ENCODE peak calls at places on chromosomes 3 and 15, in four cellular contexts. H, W, M and D are unnamed samples.
A peak's percentile ranks its signal among the peaks of the same experiment; 100 is the strongest.

GRCh38 chr15:87733005-87733404 is 523.5 kb downstream of the NTRK3 start:
- DNase-seq in H (no peak), W (peak; percentile 19), M (no peak), D (no peak)

GRCh38 chr3:114874447-114874846 is 272.6 kb downstream of the ZBTB20 start:
- DNase-seq in H (no peak), W (no peak), M (no peak), D (no peak)

GRCh38 chr3:98971183-98971681 is 69.7 kb upstream of the DCBLD2 start:
- DNase-seq in W (peak; percentile 36), H (peak; percentile 89), M (no peak), D (no peak)

GRCh38 chr3:179929091-179929529 is 107.6 kb downstream of the PEX5L start:
- DNase-seq in M (no peak), W (peak; percentile 68), H (peak; percentile 3), D (no peak)

GRCh38 chr3:137012097-137012501 is 54.3 kb downstream of the IL20RB start:
- DNase-seq in H (peak; percentile 81), M (no peak), W (peak; percentile 39), D (no peak)

GRCh38 chr3:189836795-189837194 is 205.6 kb downstream of the TP63 start:
- DNase-seq in H (no peak), M (no peak), W (no peak), D (no peak)

GRCh38 chr3:102715030-102715697 is 280.3 kb downstream of the ZPLD1 start:
- DNase-seq in W (no peak), H (no peak), M (no peak), D (no peak)

GRCh38 chr3:188720636-188721035 is 451.1 kb upstream of the TPRG1 start:
- DNase-seq in W (no peak), H (peak; percentile 61), M (no peak), D (peak; percentile 66)

GRCh38 chr15:44101944-44102343 is 93.1 kb downstream of the FRMD5 start:
- DNase-seq in W (peak; percentile 54), H (peak; percentile 73), M (no peak), D (no peak)

GRCh38 chr3:129794319-129795201 is 99.0 kb downstream of the TMCC1 start:
- DNase-seq in H (no peak), M (peak; percentile 88), W (no peak), D (no peak)

GRCh38 chr3:141401584-141402475 is 33.5 kb downstream of the ZBTB38 start:
- DNase-seq in W (peak; percentile 62), H (no peak), M (peak; percentile 85), D (peak; percentile 69)

GRCh38 chr3:170007031-170007663 is 30.6 kb upstream of the GPR160 start:
- DNase-seq in M (no peak), W (peak; percentile 28), H (peak; percentile 53), D (peak; percentile 50)

GRCh38 chr15:90642464-90643300 is 74.5 kb upstream of the BLM start:
- DNase-seq in H (no peak), W (no peak), M (no peak), D (no peak)

GRCh38 chr3:55634345-55634744 is 147.2 kb upstream of the WNT5A start:
- DNase-seq in H (no peak), M (no peak), W (no peak), D (no peak)

GRCh38 chr3:11581237-11582122 is 62.2 kb downstream of the VGLL4 start:
- DNase-seq in H (no peak), M (no peak), W (no peak), D (no peak)

DNA sequence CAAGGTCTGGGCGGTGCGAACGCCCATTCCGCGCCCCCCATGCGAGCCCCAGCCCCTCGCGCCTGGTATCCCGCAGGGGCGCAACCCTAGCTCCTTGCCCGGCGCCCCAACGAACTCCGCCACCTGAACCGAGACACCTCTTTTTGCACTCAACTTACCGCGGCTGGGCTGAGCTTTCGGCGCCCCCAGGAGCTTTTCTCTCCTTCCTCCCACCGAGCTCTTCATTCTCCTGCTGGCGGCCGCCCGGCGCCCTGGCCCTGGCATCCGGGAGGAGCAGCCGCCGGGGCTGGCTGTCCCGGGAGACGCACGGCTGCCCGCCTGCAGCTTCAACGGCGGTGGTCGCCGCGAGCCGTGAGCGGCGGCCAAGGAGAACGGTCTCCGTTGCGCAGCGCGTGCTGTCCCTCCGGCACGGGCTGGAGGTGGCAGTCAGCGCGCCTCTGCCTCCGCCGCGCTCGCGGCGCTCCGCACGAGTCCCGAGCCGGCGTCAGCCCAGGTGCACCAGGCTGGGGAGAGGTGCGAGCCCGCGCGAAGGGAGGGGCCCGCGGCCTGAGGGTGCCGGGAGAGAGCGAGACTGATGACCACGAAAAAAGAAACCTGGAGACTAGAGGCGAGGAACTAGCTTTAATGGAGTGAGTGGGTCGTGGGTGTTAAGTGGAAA is 621.4 kb upstream of the ZNF385D start:
- DNase-seq in W (peak; percentile 9), M (peak; percentile 64), H (no peak), D (peak; percentile 45)
- H3K4me3 ChIP-seq in W (peak overlapping the region; percentile 67), M (peak overlapping the region; percentile 36), H (no peak overlapping the region), D (no peak overlapping the region)

GRCh38 chr3:193744048-193744821 is 151.2 kb downstream of the OPA1 start:
- DNase-seq in M (no peak), H (no peak), W (no peak), D (peak; percentile 44)
- H3K4me3 ChIP-seq in M (no peak overlapping the region), H (no peak overlapping the region), W (no peak overlapping the region), D (peak overlapping the region; percentile 4)

GRCh38 chr15:41495736-41496599 is 2.3 kb downstream of the ITPKA start:
- DNase-seq in W (no peak), H (no peak), M (no peak), D (peak; percentile 86)

GRCh38 chr15:41494922-41495735 is 1.5 kb downstream of the ITPKA start:
- DNase-seq in M (no peak), H (no peak), W (no peak), D (peak; percentile 38)

GRCh38 chr15:41493205-41493901 is at the start of gene ITPKA:
- DNase-seq in W (peak; percentile 87), H (peak; percentile 86), M (peak; percentile 86), D (peak; percentile 82)

GRCh38 chr15:41493902-41494189 is 172 bp downstream of the ITPKA start:
- DNase-seq in W (no peak), H (no peak), M (no peak), D (no peak)

DNA sequence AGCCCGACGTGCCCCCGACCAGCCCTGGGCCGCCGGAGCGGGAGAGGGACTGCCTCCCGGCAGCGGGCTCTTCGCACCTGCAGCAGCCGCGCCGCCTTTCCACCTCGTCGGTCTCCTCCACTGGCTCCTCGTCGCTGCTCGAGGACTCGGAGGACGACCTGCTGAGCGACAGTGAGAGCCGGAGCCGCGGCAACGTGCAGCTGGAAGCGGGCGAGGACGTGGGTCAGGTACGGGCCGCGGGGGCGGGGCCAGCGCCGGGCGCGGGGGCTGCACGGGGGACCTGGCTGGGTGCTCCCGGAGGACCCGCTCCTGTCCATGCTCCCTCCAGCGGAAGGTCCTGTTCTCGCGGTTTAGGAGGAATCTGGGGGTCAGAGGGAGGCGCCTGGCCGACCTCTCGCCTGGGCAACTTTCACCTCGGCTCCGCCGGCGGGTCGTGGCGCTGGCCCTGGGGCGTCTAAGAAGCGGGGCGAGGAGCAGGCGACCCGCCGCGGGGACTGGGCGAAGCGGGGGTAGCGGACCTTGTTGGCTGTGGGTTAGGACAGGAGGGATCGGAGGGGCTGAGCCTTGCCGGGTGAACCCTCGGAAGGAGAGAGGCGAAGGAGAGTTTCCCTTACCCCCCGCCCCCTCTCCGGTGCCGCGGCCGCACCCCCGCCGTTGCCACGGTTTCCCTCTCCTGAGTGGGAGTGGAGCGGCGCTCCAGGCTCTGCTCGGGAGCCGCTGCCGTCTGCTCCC is 682 bp downstream of the ITPKA start:
- DNase-seq in M (peak; percentile 69), H (no peak), W (peak; percentile 42), D (peak; percentile 64)
- H3K4me3 ChIP-seq in M (peak overlapping the region; percentile 48), H (peak overlapping the region; percentile 26), W (peak overlapping the region; percentile 44), D (peak overlapping the region; percentile 35)

GRCh38 chr15:91966181-91966552 is 112.7 kb downstream of the SLCO3A1 start:
- DNase-seq in W (no peak), H (no peak), M (no peak), D (no peak)
- H3K4me3 ChIP-seq in W (no peak overlapping the region), H (no peak overlapping the region), M (no peak overlapping the region), D (no peak overlapping the region)

DNA sequence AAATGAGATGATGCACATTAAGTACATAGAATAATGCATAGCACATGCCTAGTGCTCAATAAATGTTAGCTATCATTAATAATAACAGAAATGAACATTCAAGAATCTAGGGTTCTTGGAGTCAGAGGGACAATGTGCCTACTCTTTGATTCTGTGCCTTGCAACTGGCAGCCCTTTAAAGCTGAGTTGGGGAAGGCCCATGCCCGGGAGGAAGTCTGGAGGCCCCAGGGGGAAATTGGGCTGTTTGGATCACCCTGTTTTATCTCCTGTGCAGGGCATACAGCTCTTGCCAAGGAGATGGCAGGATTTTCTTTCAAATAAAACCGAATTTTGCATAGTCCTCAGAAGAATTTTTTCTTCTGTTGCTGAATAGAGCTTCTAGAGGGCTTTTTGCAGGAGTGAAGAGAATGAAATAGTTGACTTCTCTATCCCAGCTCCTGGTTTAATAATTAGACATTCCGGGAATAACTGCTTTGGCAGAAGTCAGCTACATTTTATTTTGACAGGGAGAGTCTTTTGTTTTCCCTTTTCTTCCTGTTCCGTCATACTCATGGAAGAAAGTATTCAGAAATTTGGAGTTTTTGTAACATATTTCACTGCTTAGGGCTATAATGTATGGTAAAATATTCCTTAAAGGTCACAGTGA is 18.0 kb upstream of the KCNAB1 start:
- DNase-seq in H (no peak), M (no peak), W (no peak), D (no peak)
- H3K4me3 ChIP-seq in H (no peak overlapping the region), M (no peak overlapping the region), W (no peak overlapping the region), D (no peak overlapping the region)

DNA sequence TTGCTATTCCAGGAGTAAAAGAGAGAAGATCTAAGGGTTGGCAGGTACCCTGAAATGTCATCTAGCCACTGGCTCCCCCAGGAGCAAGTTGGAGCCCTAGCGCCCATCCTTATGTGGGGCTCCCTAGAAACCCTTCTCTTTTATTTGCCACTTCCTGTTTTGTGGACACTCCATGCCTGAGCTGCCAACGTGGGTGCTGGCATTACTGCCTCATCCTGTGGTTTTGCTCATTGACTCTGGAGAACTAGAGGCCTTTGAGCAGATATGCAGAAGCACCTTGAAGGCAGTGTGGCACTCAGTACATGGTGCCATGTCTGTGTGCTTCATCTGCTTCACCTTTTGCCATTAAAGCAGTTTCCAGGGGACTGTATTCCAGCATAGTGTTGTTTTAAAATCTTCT is 8.1 kb downstream of the EDEM1 start:
- DNase-seq in M (peak; percentile 71), H (no peak), W (no peak), D (no peak)
- H3K4me3 ChIP-seq in M (no peak overlapping the region), H (no peak overlapping the region), W (no peak overlapping the region), D (no peak overlapping the region)

GRCh38 chr3:196274585-196274984 is 12.9 kb downstream of the PCYT1A start:
- DNase-seq in M (no peak), W (no peak), H (no peak), D (no peak)

GRCh38 chr3:196273655-196274054 is 13.9 kb downstream of the PCYT1A start:
- DNase-seq in W (no peak), M (no peak), H (no peak), D (no peak)

GRCh38 chr3:196272826-196273225 is 14.7 kb downstream of the PCYT1A start:
- DNase-seq in W (no peak), H (no peak), M (no peak), D (no peak)

GRCh38 chr3:196270499-196270898 is 17.0 kb downstream of the PCYT1A start:
- DNase-seq in H (no peak), M (no peak), W (no peak), D (no peak)

GRCh38 chr3:196275126-196275525 is 12.4 kb downstream of the PCYT1A start:
- DNase-seq in M (no peak), H (no peak), W (peak; percentile 13), D (no peak)
- H3K4me3 ChIP-seq in M (peak overlapping the region; percentile 3), H (no peak overlapping the region), W (no peak overlapping the region), D (no peak overlapping the region)

GRCh38 chr3:168847293-168847883 is 751.7 kb upstream of the GOLIM4 start:
- DNase-seq in M (no peak), W (peak; percentile 83), H (peak; percentile 28), D (no peak)
- H3K4me3 ChIP-seq in M (no peak overlapping the region), W (peak overlapping the region; percentile 44), H (no peak overlapping the region), D (no peak overlapping the region)